ENCODE peak calls at places on chromosomes 5 and 9, in five cellular contexts. One of them, this sample, is unnamed.

GRCh38 chr9:105842023-105842644 is 147.8 kb downstream of the TMEM38B start:
- DNase-seq in RWPE1: peak; percentile 74
- DNase-seq in body of pancreas: peak; percentile 27
- DNase-seq in ovary: no peak
- DNase-seq in cardiac muscle cell: peak; percentile 53
- DNase-seq in this sample: no peak

GRCh38 chr9:88817628-88818027 is 173.6 kb upstream of the S1PR3 start:
- DNase-seq in body of pancreas: no peak
- DNase-seq in ovary: no peak
- DNase-seq in cardiac muscle cell: no peak
- DNase-seq in RWPE1: no peak
- DNase-seq in this sample: no peak

GRCh38 chr5:148202531-148203092 is at the start of gene SPINK6:
- DNase-seq in cardiac muscle cell: no peak
- DNase-seq in RWPE1: peak; percentile 66
- DNase-seq in ovary: no peak
- DNase-seq in body of pancreas: no peak
- DNase-seq in this sample: no peak

GRCh38 chr5:138148811-138149210 is 9.6 kb upstream of the NME5 start:
- DNase-seq in RWPE1: peak; percentile 49
- DNase-seq in body of pancreas: no peak
- DNase-seq in cardiac muscle cell: peak; percentile 87
- DNase-seq in ovary: peak; percentile 11
- DNase-seq in this sample: no peak

GRCh38 chr5:154176191-154176590 is 14.3 kb upstream of the GALNT10 start:
- DNase-seq in body of pancreas: no peak
- DNase-seq in RWPE1: no peak
- DNase-seq in ovary: no peak
- DNase-seq in cardiac muscle cell: peak; percentile 83
- DNase-seq in this sample: no peak

GRCh38 chr5:178442361-178443256 is 147.6 kb downstream of the COL23A1 start:
- DNase-seq in RWPE1: no peak
- DNase-seq in ovary: no peak
- DNase-seq in cardiac muscle cell: no peak
- DNase-seq in body of pancreas: no peak
- DNase-seq in this sample: no peak

GRCh38 chr5:134515801-134516200 is 9.7 kb upstream of the JADE2 start:
- DNase-seq in body of pancreas: no peak
- DNase-seq in ovary: no peak
- DNase-seq in cardiac muscle cell: no peak
- DNase-seq in RWPE1: no peak
- DNase-seq in this sample: no peak

GRCh38 chr5:175120412-175120811 is 323.6 kb downstream of the DRD1 start:
- DNase-seq in cardiac muscle cell: no peak
- DNase-seq in RWPE1: no peak
- DNase-seq in body of pancreas: no peak
- DNase-seq in ovary: no peak
- DNase-seq in this sample: no peak

GRCh38 chr9:115642285-115642684 is 511.3 kb upstream of the PAPPA start:
- DNase-seq in body of pancreas: no peak
- DNase-seq in RWPE1: no peak
- DNase-seq in ovary: no peak
- DNase-seq in cardiac muscle cell: no peak
- DNase-seq in this sample: no peak

GRCh38 chr9:85290019-85290418 is 451.7 kb downstream of the AGTPBP1 start:
- DNase-seq in ovary: no peak
- DNase-seq in cardiac muscle cell: no peak
- DNase-seq in RWPE1: no peak
- DNase-seq in body of pancreas: no peak
- DNase-seq in this sample: no peak

GRCh38 chr5:109258755-109259154 is 151.0 kb downstream of the PJA2 start:
- DNase-seq in ovary: no peak
- DNase-seq in cardiac muscle cell: no peak
- DNase-seq in RWPE1: no peak
- DNase-seq in body of pancreas: no peak
- DNase-seq in this sample: no peak

DNA sequence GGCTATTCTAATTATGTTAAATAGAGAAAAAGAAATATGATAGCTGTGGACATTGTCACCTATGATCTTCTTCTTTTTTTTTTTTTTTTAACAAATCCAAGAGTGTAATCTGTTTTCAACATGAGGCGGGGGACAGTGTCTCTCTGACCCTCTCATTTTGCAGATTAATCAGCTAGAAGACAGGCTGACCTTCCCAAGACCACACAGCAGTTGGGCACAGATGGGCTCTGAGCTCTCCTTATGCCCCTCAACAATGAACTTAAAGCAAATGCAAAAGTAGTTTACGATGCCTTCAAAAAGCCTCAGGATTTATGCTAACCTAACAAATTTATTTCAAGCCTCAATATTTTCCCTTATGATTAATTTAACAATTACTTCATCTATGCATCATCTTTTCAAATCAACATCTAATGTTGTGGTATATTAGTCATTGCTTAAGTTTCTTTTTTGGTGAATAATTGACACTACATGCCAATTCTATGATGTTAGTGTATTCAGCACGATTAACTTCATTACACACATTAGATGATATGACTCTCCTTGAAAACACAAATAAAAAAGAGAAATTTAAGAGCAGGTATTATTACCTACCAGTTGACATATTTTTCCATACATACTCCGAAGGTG is 7.4 kb downstream of the NFIL3 start:
- DNase-seq in RWPE1: peak; percentile 69
- DNase-seq in cardiac muscle cell: no peak
- DNase-seq in ovary: no peak
- DNase-seq in body of pancreas: no peak
- DNase-seq in this sample: no peak
- H3K27ac ChIP-seq in RWPE1: no peak overlapping the region
- H3K27ac ChIP-seq in cardiac muscle cell: no peak overlapping the region
- H3K27ac ChIP-seq in ovary: no peak overlapping the region
- H3K27ac ChIP-seq in body of pancreas: no peak overlapping the region
- H3K27ac ChIP-seq in this sample: no peak overlapping the region

DNA sequence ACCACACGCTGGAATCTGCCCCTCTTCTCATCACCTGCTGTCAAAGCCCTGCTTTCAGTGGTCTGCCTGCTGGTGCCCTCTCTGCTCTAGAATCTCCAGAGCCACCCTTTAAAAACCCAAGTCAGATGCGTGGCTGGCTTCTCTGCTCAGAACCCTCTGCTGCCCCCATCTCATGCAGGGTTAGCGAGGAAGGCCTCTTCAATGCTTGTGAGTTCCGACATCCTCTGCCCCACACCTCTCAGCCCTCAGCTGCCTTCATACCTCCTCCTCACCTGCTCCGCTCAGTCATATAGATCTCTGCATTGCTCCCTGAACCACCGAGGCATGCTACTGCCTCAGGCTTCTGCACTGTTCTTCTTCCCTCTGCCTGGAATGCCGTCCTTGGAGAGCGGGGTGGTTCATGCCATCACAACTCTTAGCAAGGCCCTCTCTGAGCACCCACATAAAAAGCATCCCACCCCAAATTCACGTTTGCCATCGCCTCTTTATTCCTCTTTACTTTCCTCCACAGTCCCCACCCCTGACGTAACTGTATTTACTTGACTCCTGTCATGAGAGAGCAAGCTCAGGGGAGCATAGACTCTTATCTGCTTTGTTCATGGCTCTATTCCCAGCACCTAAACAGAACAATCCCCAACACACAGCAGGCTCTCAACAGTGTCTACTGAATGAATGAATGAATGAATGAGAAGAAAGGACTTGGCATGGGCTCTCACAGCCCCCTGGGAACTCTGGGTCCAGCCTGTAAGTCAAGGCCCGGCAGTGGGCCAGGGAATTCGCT is 10.4 kb downstream of the SHB start:
- DNase-seq in cardiac muscle cell: peak; percentile 40
- DNase-seq in ovary: no peak
- DNase-seq in body of pancreas: no peak
- DNase-seq in RWPE1: no peak
- DNase-seq in this sample: no peak
- H3K27ac ChIP-seq in cardiac muscle cell: no peak overlapping the region
- H3K27ac ChIP-seq in ovary: no peak overlapping the region
- H3K27ac ChIP-seq in body of pancreas: peak overlapping the region; percentile 66
- H3K27ac ChIP-seq in RWPE1: peak overlapping the region; percentile 75
- H3K27ac ChIP-seq in this sample: no peak overlapping the region

DNA sequence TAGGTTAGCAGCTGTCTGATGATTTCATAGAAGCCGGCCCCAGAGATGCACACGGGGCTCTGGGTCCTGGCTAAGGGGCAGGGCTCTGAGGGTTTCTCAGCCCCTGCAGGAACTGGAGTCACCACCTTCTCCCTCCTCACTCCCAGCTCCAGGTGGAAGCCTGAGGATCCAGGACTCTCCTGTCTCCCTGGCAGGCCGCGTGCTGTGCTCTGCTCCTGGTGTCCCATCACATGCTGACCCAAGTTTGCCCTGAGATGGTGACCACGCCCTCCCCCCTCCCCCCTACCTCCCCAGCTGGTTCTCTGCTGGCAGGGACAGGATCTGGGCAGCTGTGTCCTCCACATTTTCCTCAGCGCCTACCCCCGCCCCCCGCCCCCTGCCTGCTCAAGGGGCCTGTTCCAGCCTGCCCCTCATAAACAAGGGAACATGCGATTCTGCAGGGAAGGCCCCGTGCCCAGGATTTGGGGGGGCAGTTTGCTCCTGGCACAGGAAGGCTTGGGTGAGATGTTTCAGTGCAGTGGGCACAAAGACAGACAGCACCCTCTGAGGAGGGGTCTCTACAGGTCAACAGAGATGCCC is 87.4 kb downstream of the PSD2 start:
- DNase-seq in body of pancreas: no peak
- DNase-seq in cardiac muscle cell: no peak
- DNase-seq in RWPE1: peak; percentile 42
- DNase-seq in ovary: no peak
- DNase-seq in this sample: no peak
- H3K27ac ChIP-seq in body of pancreas: no peak overlapping the region
- H3K27ac ChIP-seq in cardiac muscle cell: no peak overlapping the region
- H3K27ac ChIP-seq in RWPE1: peak overlapping the region; percentile 76
- H3K27ac ChIP-seq in ovary: peak overlapping the region; percentile 11
- H3K27ac ChIP-seq in this sample: no peak overlapping the region

GRCh38 chr9:92424340-92424739 is at the start of gene OMD:
- DNase-seq in RWPE1: no peak
- DNase-seq in cardiac muscle cell: no peak
- DNase-seq in ovary: no peak
- DNase-seq in body of pancreas: no peak
- DNase-seq in this sample: no peak
- H3K27ac ChIP-seq in RWPE1: no peak within 1 kb of the TSS
- H3K27ac ChIP-seq in cardiac muscle cell: no peak within 1 kb of the TSS
- H3K27ac ChIP-seq in ovary: peak within 1 kb of the TSS; percentile 18
- H3K27ac ChIP-seq in body of pancreas: no peak within 1 kb of the TSS
- H3K27ac ChIP-seq in this sample: no peak within 1 kb of the TSS

GRCh38 chr5:172864747-172865146 is 30.7 kb downstream of the ERGIC1 start:
- DNase-seq in cardiac muscle cell: no peak
- DNase-seq in body of pancreas: no peak
- DNase-seq in ovary: no peak
- DNase-seq in RWPE1: no peak
- DNase-seq in this sample: no peak

GRCh38 chr5:172866802-172867748 is 33.0 kb downstream of the ERGIC1 start:
- DNase-seq in ovary: peak; percentile 65
- DNase-seq in cardiac muscle cell: no peak
- DNase-seq in RWPE1: no peak
- DNase-seq in body of pancreas: no peak
- DNase-seq in this sample: no peak

GRCh38 chr5:172868436-172868923 is 34.4 kb downstream of the ERGIC1 start:
- DNase-seq in cardiac muscle cell: no peak
- DNase-seq in body of pancreas: no peak
- DNase-seq in RWPE1: peak; percentile 83
- DNase-seq in ovary: no peak
- DNase-seq in this sample: no peak

GRCh38 chr5:172867761-172868435 is 33.8 kb downstream of the ERGIC1 start:
- DNase-seq in cardiac muscle cell: no peak
- DNase-seq in body of pancreas: no peak
- DNase-seq in RWPE1: no peak
- DNase-seq in ovary: no peak
- DNase-seq in this sample: no peak

DNA sequence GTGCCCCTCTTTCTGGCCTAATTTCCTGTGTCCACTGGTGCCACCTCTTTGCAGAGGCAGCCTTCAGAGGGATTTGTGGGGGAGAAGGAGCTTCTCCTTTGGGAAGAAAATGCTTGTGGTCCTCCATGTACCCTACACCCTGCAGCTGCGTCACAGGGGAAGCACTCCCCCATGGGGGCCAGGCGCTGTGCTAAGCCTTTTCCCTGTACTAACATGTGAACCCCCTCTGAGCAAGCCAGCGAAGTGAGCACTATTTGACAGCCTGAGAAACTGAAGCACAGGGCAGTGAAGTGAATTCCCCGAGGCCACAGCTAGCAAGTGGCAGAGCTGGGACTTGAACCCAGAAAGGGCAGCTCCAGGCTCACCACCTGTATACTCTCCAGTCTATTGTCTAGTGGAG is 32.3 kb downstream of the ERGIC1 start:
- DNase-seq in RWPE1: no peak
- DNase-seq in body of pancreas: no peak
- DNase-seq in ovary: no peak
- DNase-seq in cardiac muscle cell: no peak
- DNase-seq in this sample: no peak
- H3K27ac ChIP-seq in RWPE1: peak overlapping the region; percentile 98
- H3K27ac ChIP-seq in body of pancreas: peak overlapping the region; percentile 86
- H3K27ac ChIP-seq in ovary: peak overlapping the region; percentile 52
- H3K27ac ChIP-seq in cardiac muscle cell: no peak overlapping the region
- H3K27ac ChIP-seq in this sample: peak overlapping the region; percentile 13

GRCh38 chr5:132389453-132390286 is 20.2 kb downstream of the SLC22A5 start:
- DNase-seq in body of pancreas: no peak
- DNase-seq in RWPE1: peak; percentile 100
- DNase-seq in ovary: peak; percentile 81
- DNase-seq in cardiac muscle cell: peak; percentile 97
- DNase-seq in this sample: no peak
- H3K27ac ChIP-seq in body of pancreas: peak overlapping the region; percentile 88
- H3K27ac ChIP-seq in RWPE1: peak overlapping the region; percentile 96
- H3K27ac ChIP-seq in ovary: peak overlapping the region; percentile 48
- H3K27ac ChIP-seq in cardiac muscle cell: no peak overlapping the region
- H3K27ac ChIP-seq in this sample: no peak overlapping the region

This sample was measured in substantia nigra.